ENCODE peak calls at places on chromosomes 3 and 15, in seven cellular contexts. I is T-helper 2 cell; B is keratinocyte; A is choroid plexus epithelial cell; U is iris pigment epithelial cell; Y is amygdala; N is activated naive CD4-positive, alpha-beta T cell treated with anti-CD3 and anti-CD28 coated beads, Interleukin-2, amount 50 U/mL, for 16 hours. V is an unnamed sample.
A peak's percentile ranks its signal among the peaks of the same experiment; 100 is the strongest.

GRCh38 chr15:60589728-60590127 is 110.8 kb upstream of the ICE2 start:
- DNase-seq in I (no peak), B (no peak), A (no peak), U (no peak), Y (no peak), N (no peak), V (no peak)

GRCh38 chr15:22979069-22979698 is 984 bp downstream of the CYFIP1 start:
- DNase-seq in I (no peak), B (no peak), A (peak; percentile 57), U (peak; percentile 64), Y (no peak), N (peak; percentile 24), V (peak; percentile 69)

GRCh38 chr15:44812029-44812517 is 75.7 kb downstream of the TRIM69 start:
- DNase-seq in I (no peak), B (no peak), A (no peak), U (no peak), Y (no peak), N (no peak), V (no peak)

GRCh38 chr3:160756907-160757623 is 1.0 kb downstream of the PPM1L start:
- DNase-seq in I (peak; percentile 3), B (no peak), A (no peak), U (no peak), Y (no peak), N (no peak), V (peak; percentile 58)

GRCh38 chr15:50232791-50233190 is 32.7 kb downstream of the HDC start:
- DNase-seq in I (no peak), B (no peak), A (no peak), U (no peak), Y (no peak), N (no peak), V (no peak)

GRCh38 chr3:128623762-128624176 is 26.8 kb downstream of the RPN1 start:
- DNase-seq in I (no peak), B (no peak), A (peak; percentile 99), U (peak; percentile 99), Y (no peak), N (no peak), V (no peak)

GRCh38 chr3:46692566-46692983 is 904 bp downstream of the ALS2CL start:
- DNase-seq in I (no peak), B (peak; percentile 89), A (no peak), U (no peak), Y (no peak), N (no peak), V (peak; percentile 22)

GRCh38 chr3:99565316-99565715 is 73.1 kb upstream of the COL8A1 start:
- DNase-seq in I (no peak), B (no peak), A (no peak), U (no peak), Y (no peak), N (no peak), V (no peak)

GRCh38 chr3:141273700-141274410 is 42.2 kb downstream of the PXYLP1 start:
- DNase-seq in I (no peak), B (no peak), A (no peak), U (no peak), Y (no peak), N (no peak), V (peak; percentile 15)

GRCh38 chr15:27973886-27974285 is 125.2 kb downstream of the OCA2 start:
- DNase-seq in I (no peak), B (no peak), A (no peak), U (no peak), Y (no peak), N (no peak), V (no peak)

GRCh38 chr3:42830437-42831320 is 21.4 kb downstream of the ACKR2 start:
- DNase-seq in I (no peak), B (no peak), A (peak; percentile 67), U (peak; percentile 47), Y (no peak), N (no peak), V (peak; percentile 77)

GRCh38 chr15:42508263-42508690 is 12.8 kb downstream of the SNAP23 start:
- DNase-seq in I (no peak), B (no peak), A (peak; percentile 52), U (no peak), Y (no peak), N (no peak), V (no peak)

GRCh38 chr3:114411811-114412803 is 118.3 kb downstream of the TIGIT start:
- DNase-seq in I (no peak), B (no peak), A (peak; percentile 97), U (peak; percentile 88), Y (no peak), N (no peak), V (no peak)

GRCh38 chr3:174430986-174431385 is 428.1 kb upstream of the NAALADL2 start:
- DNase-seq in I (no peak), B (no peak), A (no peak), U (no peak), Y (no peak), N (no peak), V (peak; percentile 53)

V was measured in neural progenitor cell.